ENCODE peak calls at places on chromosome 3, in four cellular contexts. W is NCI-H1105 treated with DMSO at 0.1 percent for 48 hours, T is coronary artery, H is fibroblast of mammary gland. Q is an unnamed sample.

GRCh38 chr3:179026636-179027035 is 45.0 kb downstream of the ZMAT3 start:
- DNase-seq in T (no peak), W (no peak), H (peak), Q (no peak)

GRCh38 chr3:185960518-185961288 is 22.9 kb upstream of the TRA2B start:
- DNase-seq in T (no peak), W (no peak), H (no peak), Q (no peak)

GRCh38 chr3:61774279-61774890 is 213.0 kb downstream of the PTPRG start:
- DNase-seq in W (no peak), H (no peak), T (no peak), Q (no peak)

GRCh38 chr3:4985330-4986174 is 6.3 kb downstream of the BHLHE40 start:
- DNase-seq in W (no peak), T (no peak), H (peak), Q (peak)

GRCh38 chr3:11477286-11477935 is 166.3 kb downstream of the VGLL4 start:
- DNase-seq in T (no peak), H (peak), W (peak), Q (peak)

GRCh38 chr3:113232367-113232766 is 21.0 kb downstream of the BOC start:
- DNase-seq in W (no peak), H (peak), T (no peak), Q (peak)

GRCh38 chr3:107458871-107459270 is 63.9 kb upstream of the BBX start:
- DNase-seq in H (peak), T (no peak), W (no peak), Q (no peak)

GRCh38 chr3:129614927-129615363 is 8.5 kb upstream of the PLXND1 start:
- DNase-seq in T (no peak), W (no peak), H (no peak), Q (no peak)

GRCh38 chr3:125374501-125374995 is 577 bp downstream of the ZNF148 start:
- DNase-seq in T (no peak), H (peak), W (peak), Q (peak)

GRCh38 chr3:13200951-13201350 is 127.7 kb upstream of the IQSEC1 start:
- DNase-seq in T (no peak), W (no peak), H (no peak), Q (no peak)

GRCh38 chr3:116512931-116513330 is 67.6 kb upstream of the LSAMP start:
- DNase-seq in T (no peak), W (no peak), H (no peak), Q (no peak)

GRCh38 chr3:23271876-23272741 is 69.0 kb downstream of the UBE2E2 start:
- DNase-seq in H (peak), W (no peak), T (no peak), Q (no peak)

GRCh38 chr3:22981176-22981575 is 222.0 kb upstream of the UBE2E2 start:
- DNase-seq in T (no peak), W (no peak), H (no peak), Q (no peak)

GRCh38 chr3:111851511-111851954 is 7.5 kb upstream of the PHLDB2 start:
- DNase-seq in H (peak), W (no peak), T (no peak), Q (peak)

GRCh38 chr3:67863869-67864268 is 209.5 kb upstream of the SUCLG2 start:
- DNase-seq in W (no peak), T (no peak), H (peak), Q (no peak)

GRCh38 chr3:129352045-129352444 is 73.4 kb downstream of the HMCES start:
- DNase-seq in T (no peak), W (no peak), H (no peak), Q (no peak)

GRCh38 chr3:72820405-72820804 is 27.8 kb downstream of the SHQ1 start:
- DNase-seq in W (peak), T (no peak), H (peak), Q (no peak)